ENCODE peak calls at places on chromosomes 3 and 15, in nine cellular contexts. U is HFFc6; Y is mesenchymal stem cell; V is NCI-H2081; A is progenitor cell of endocrine pancreas; B is activated CD4-positive, alpha-beta T cell treated with anti-CD3 and anti-CD28 coated beads for 48 hours; Q is substantia nigra; M is kidney glomerular epithelial cell; G is CD4-positive, alpha-beta memory T cell. P is an unnamed sample.

GRCh38 chr3:50639055-50639494 is 22.1 kb downstream of the MAPKAPK3 start:
- DNase-seq in U (peak; percentile 66), Y (no peak), V (no peak), A (no peak), B (no peak), Q (no peak), M (peak; percentile 74), G (no peak), P (no peak)

GRCh38 chr3:193943200-193943599 is 192.7 kb upstream of the HES1 start:
- DNase-seq in U (no peak), Y (no peak), V (no peak), A (no peak), B (no peak), Q (no peak), M (no peak), G (no peak), P (no peak)

GRCh38 chr3:171283248-171284222 is 176.7 kb downstream of the TNIK start:
- DNase-seq in U (no peak), Y (no peak), V (no peak), A (no peak), B (no peak), Q (no peak), M (no peak), G (no peak), P (no peak)

GRCh38 chr3:155948476-155948875 is 78.0 kb downstream of the GMPS start:
- DNase-seq in U (no peak), Y (peak; percentile 31), V (no peak), A (no peak), B (no peak), Q (no peak), M (no peak), G (no peak), P (no peak)

GRCh38 chr3:25713316-25713967 is 48.7 kb upstream of the TOP2B start:
- DNase-seq in U (no peak), Y (no peak), V (no peak), A (no peak), B (no peak), Q (no peak), M (no peak), G (no peak), P (no peak)

GRCh38 chr3:194617827-194618226 is 15.4 kb downstream of the TMEM44 start:
- DNase-seq in U (no peak), Y (no peak), V (no peak), A (no peak), B (peak; percentile 10), Q (no peak), M (no peak), G (no peak), P (no peak)

GRCh38 chr15:33019354-33019981 is 175.0 kb downstream of the FMN1 start:
- DNase-seq in U (no peak), Y (no peak), V (no peak), A (no peak), B (no peak), Q (no peak), M (no peak), G (no peak), P (no peak)

GRCh38 chr15:96585634-96586386 is 255.3 kb downstream of the NR2F2 start:
- DNase-seq in U (peak; percentile 6), Y (no peak), V (peak; percentile 48), A (no peak), B (no peak), Q (no peak), M (peak; percentile 3), G (no peak), P (no peak)

GRCh38 chr3:30258426-30259392 is 347.7 kb upstream of the TGFBR2 start:
- DNase-seq in U (no peak), Y (peak; percentile 32), V (peak; percentile 89), A (no peak), B (no peak), Q (no peak), M (no peak), G (no peak), P (no peak)

GRCh38 chr15:46080018-46080417 is 445.2 kb downstream of the SQOR start:
- DNase-seq in U (no peak), Y (no peak), V (peak; percentile 87), A (no peak), B (no peak), Q (no peak), M (no peak), G (no peak), P (no peak)

GRCh38 chr3:195080125-195080524 is 190.8 kb downstream of the XXYLT1 start:
- DNase-seq in U (no peak), Y (no peak), V (no peak), A (no peak), B (no peak), Q (no peak), M (no peak), G (no peak), P (no peak)

GRCh38 chr15:39426552-39427532 is 154.0 kb upstream of the THBS1 start:
- DNase-seq in U (no peak), Y (peak; percentile 52), V (no peak), A (no peak), B (peak; percentile 86), Q (no peak), M (no peak), G (peak; percentile 83), P (no peak)

GRCh38 chr3:172307143-172307560 is 141.1 kb downstream of the GHSR start:
- DNase-seq in U (peak; percentile 61), Y (peak; percentile 77), V (no peak), A (no peak), B (no peak), Q (no peak), M (no peak), G (no peak), P (no peak)

GRCh38 chr3:183507551-183507950 is 48.0 kb downstream of the KLHL6 start:
- DNase-seq in U (no peak), Y (no peak), V (no peak), A (no peak), B (no peak), Q (no peak), M (no peak), G (no peak), P (no peak)

GRCh38 chr15:75328493-75329314 is 7.2 kb upstream of the COMMD4 start:
- DNase-seq in U (no peak), Y (no peak), V (no peak), A (no peak), B (no peak), Q (no peak), M (no peak), G (no peak), P (no peak)

GRCh38 chr3:13507791-13508339 is 27.8 kb downstream of the HDAC11 start:
- DNase-seq in U (peak; percentile 47), Y (peak; percentile 24), V (no peak), A (no peak), B (no peak), Q (peak; percentile 23), M (no peak), G (no peak), P (no peak)

GRCh38 chr3:195763248-195763830 is 42.6 kb downstream of the MUC20 start:
- DNase-seq in U (no peak), Y (no peak), V (no peak), A (no peak), B (no peak), Q (no peak), M (no peak), G (no peak), P (no peak)

GRCh38 chr3:145094355-145094941 is 1066.5 kb downstream of the PLOD2 start:
- DNase-seq in U (no peak), Y (peak; percentile 89), V (no peak), A (no peak), B (no peak), Q (no peak), M (peak; percentile 68), G (no peak), P (no peak)